ENCODE peak calls at places on chromosomes 13 and 19, in eight cellular contexts. R, L, D, C, K, U, A and I are unnamed samples.

GRCh38 chr13:106917673-106918652 is 350.0 kb upstream of the ARGLU1 start:
- DNase-seq in L (peak; percentile 42), A (peak; percentile 76), C (peak; percentile 23), K (peak; percentile 60), R (peak; percentile 69), D (peak; percentile 43), U (peak; percentile 70), I (peak; percentile 49)

GRCh38 chr19:57559008-57559403 is 657 bp downstream of the ZNF550 start:
- DNase-seq in L (no peak), R (peak; percentile 23), C (no peak), A (peak; percentile 4), K (peak; percentile 8), U (peak; percentile 22), D (no peak), I (peak; percentile 53)

GRCh38 chr13:40665061-40665753 is 1.2 kb downstream of the FOXO1 start:
- DNase-seq in A (no peak), K (no peak), L (peak; percentile 48), D (no peak), C (peak; percentile 13), R (peak; percentile 43), U (no peak), I (no peak)

GRCh38 chr19:50417138-50417849 is 1.4 kb upstream of the SPIB start:
- DNase-seq in D (no peak), L (peak; percentile 57), K (no peak), A (no peak), U (no peak), C (no peak), R (no peak), I (no peak)

GRCh38 chr19:13463296-13463695 is 43.0 kb downstream of the CACNA1A start:
- DNase-seq in D (no peak), R (peak; percentile 8), U (peak; percentile 4), K (no peak), L (no peak), A (no peak), C (no peak), I (peak; percentile 9)

GRCh38 chr19:42563352-42564210 is 31.1 kb downstream of the CEACAM8 start:
- DNase-seq in C (no peak), K (peak; percentile 40), U (peak; percentile 55), A (peak; percentile 36), D (peak; percentile 20), R (peak; percentile 61), L (no peak), I (peak; percentile 46)

GRCh38 chr19:48329167-48329891 is 4.0 kb downstream of the EMP3 start:
- DNase-seq in C (peak; percentile 42), U (peak; percentile 66), A (no peak), D (no peak), R (peak; percentile 73), K (peak; percentile 46), L (peak; percentile 59), I (peak; percentile 26)

GRCh38 chr19:14073925-14074838 is 1.6 kb downstream of the MISP3 start:
- DNase-seq in L (peak; percentile 77), C (no peak), R (peak; percentile 51), U (peak; percentile 39), K (no peak), D (no peak), A (no peak), I (no peak)

GRCh38 chr19:50580970-50581636 is 12.9 kb upstream of the LRRC4B start:
- DNase-seq in A (no peak), R (no peak), U (no peak), K (no peak), L (no peak), C (no peak), D (no peak), I (no peak)

GRCh38 chr19:32599736-32600157 is 18.8 kb downstream of the PDCD5 start:
- DNase-seq in D (peak; percentile 12), A (peak; percentile 10), R (peak; percentile 71), C (peak; percentile 37), K (peak; percentile 63), U (peak; percentile 70), L (no peak), I (peak; percentile 8)

GRCh38 chr13:37869756-37870488 is at the start of gene TRPC4:
- DNase-seq in U (peak; percentile 82), R (peak; percentile 75), L (peak; percentile 27), A (peak; percentile 79), K (peak; percentile 86), C (no peak), D (peak; percentile 74), I (peak; percentile 76)

GRCh38 chr19:11232555-11232954 is 6.9 kb upstream of the ANGPTL8 start:
- DNase-seq in C (no peak), U (no peak), L (no peak), R (no peak), D (no peak), A (no peak), K (no peak), I (no peak)

GRCh38 chr13:49997935-49998334 is 1.1 kb downstream of the TRIM13 start:
- DNase-seq in U (no peak), R (peak; percentile 65), C (no peak), D (no peak), A (no peak), L (no peak), K (no peak), I (no peak)

GRCh38 chr13:35566340-35566739 is 89.9 kb upstream of the MAB21L1 start:
- DNase-seq in R (no peak), C (no peak), D (no peak), K (no peak), L (no peak), U (peak; percentile 6), A (no peak), I (no peak)

GRCh38 chr19:41928754-41929535 is 696 bp upstream of the ERFL start:
- DNase-seq in U (no peak), A (no peak), K (no peak), D (no peak), C (no peak), R (no peak), L (no peak), I (no peak)

GRCh38 chr13:105908581-105908980 is 626.9 kb downstream of the EFNB2 start:
- DNase-seq in K (no peak), L (no peak), R (no peak), C (no peak), D (no peak), U (no peak), A (peak; percentile 30), I (no peak)

GRCh38 chr13:64453831-64454230 is 2776.3 kb downstream of the PCDH9 start:
- DNase-seq in D (no peak), U (no peak), K (no peak), L (no peak), C (no peak), R (no peak), A (no peak), I (no peak)

GRCh38 chr19:58033741-58034475 is at the start of gene ZSCAN1:
- DNase-seq in A (peak; percentile 84), R (peak; percentile 52), C (no peak), K (no peak), D (peak; percentile 29), U (peak; percentile 82), L (peak; percentile 80), I (no peak)

GRCh38 chr13:97627566-97627965 is 193.6 kb downstream of the RAP2A start:
- DNase-seq in L (no peak), A (peak; percentile 90), D (peak; percentile 72), U (peak; percentile 98), K (peak; percentile 76), C (no peak), R (peak; percentile 51), I (peak; percentile 82)

GRCh38 chr19:16821081-16821480 is 8.1 kb upstream of the SIN3B start:
- DNase-seq in D (no peak), R (peak; percentile 91), U (no peak), C (no peak), A (no peak), K (no peak), L (no peak), I (no peak)

GRCh38 chr13:27644302-27644701 is 22.6 kb downstream of the POLR1D start:
- DNase-seq in L (no peak), K (peak; percentile 76), R (peak; percentile 77), C (no peak), D (peak; percentile 62), A (peak; percentile 18), U (peak; percentile 82), I (no peak)

GRCh38 chr19:20423381-20424207 is 142.0 kb downstream of the ZNF737 start:
- DNase-seq in K (peak; percentile 29), R (peak; percentile 64), D (peak; percentile 55), U (peak; percentile 86), A (peak; percentile 67), C (no peak), L (peak; percentile 23), I (no peak)

GRCh38 chr13:51118809-51119431 is 7.8 kb upstream of the C13orf42 start:
- DNase-seq in U (no peak), D (no peak), K (no peak), A (no peak), L (no peak), C (no peak), R (no peak), I (no peak)